ENCODE peak calls at places on chromosomes 6 and 20, in five cellular contexts. F is fibroblast of lung, N is esophagus squamous epithelium, S is NAMALWA, M is A549. K is an unnamed sample.

GRCh38 chr6:124294572-124294971 is 490.9 kb downstream of the NKAIN2 start:
- DNase-seq in N (no peak), M (no peak), F (no peak), S (no peak), K (peak)

GRCh38 chr6:28490191-28490890 is 25.3 kb downstream of the GPX6 start:
- DNase-seq in N (no peak), M (no peak), S (no peak), F (no peak), K (no peak)

GRCh38 chr20:54624701-54625472 is 149.5 kb downstream of the DOK5 start:
- DNase-seq in M (no peak), N (no peak), S (no peak), F (peak), K (peak)

GRCh38 chr6:138161118-138161433 is 663 bp upstream of the ARFGEF3 start:
- DNase-seq in M (no peak), N (no peak), F (no peak), S (no peak), K (no peak)

GRCh38 chr6:551405-551804 is 105.5 kb downstream of the HUS1B start:
- DNase-seq in N (no peak), M (no peak), S (peak), F (peak), K (peak)

GRCh38 chr6:132471787-132472186 is 41.1 kb downstream of the STX7 start:
- DNase-seq in M (no peak), S (no peak), N (no peak), F (no peak), K (no peak)

GRCh38 chr6:31707701-31708100 is 1.0 kb downstream of the LY6G6F start:
- DNase-seq in M (no peak), F (no peak), S (no peak), N (no peak), K (no peak)

GRCh38 chr6:9405825-9406224 is 970.5 kb upstream of the SLC35B3 start:
- DNase-seq in M (no peak), S (no peak), N (no peak), F (no peak), K (no peak)

GRCh38 chr20:63518946-63519764 is 1.4 kb upstream of the PPDPF start:
- DNase-seq in F (no peak), M (no peak), N (no peak), S (no peak), K (no peak)

GRCh38 chr20:8722277-8722928 is 346.5 kb upstream of the PLCB4 start:
- DNase-seq in N (no peak), M (peak), S (peak), F (peak), K (peak)

GRCh38 chr6:162900503-162900902 is 172.7 kb downstream of the PACRG start:
- DNase-seq in N (no peak), M (no peak), S (no peak), F (no peak), K (no peak)

GRCh38 chr20:36149469-36149868 is 5.1 kb upstream of the EPB41L1 start:
- DNase-seq in M (no peak), N (no peak), S (no peak), F (no peak), K (no peak)

GRCh38 chr20:21490105-21490504 is 23.8 kb downstream of the NKX2-2 start:
- DNase-seq in S (no peak), M (no peak), F (peak), N (no peak), K (peak)

GRCh38 chr6:75306074-75306473 is 21.5 kb upstream of the TMEM30A start:
- DNase-seq in S (no peak), N (no peak), F (peak), M (no peak), K (peak)

GRCh38 chr6:1267057-1267732 is 44.7 kb upstream of the FOXQ1 start:
- DNase-seq in S (no peak), M (peak), F (peak), N (no peak), K (no peak)

GRCh38 chr6:150025201-150025917 is at the start of gene RAET1L:
- DNase-seq in M (peak), F (peak), N (no peak), S (no peak), K (peak)

GRCh38 chr6:159978291-159979135 is 9.6 kb downstream of the IGF2R start:
- DNase-seq in N (no peak), S (peak), M (no peak), F (no peak), K (no peak)

GRCh38 chr20:36861875-36862801 is 13.8 kb upstream of the TLDC2 start:
- DNase-seq in N (no peak), F (peak), M (peak), S (no peak), K (peak)

GRCh38 chr20:51532577-51533191 is 9.8 kb downstream of the NFATC2 start:
- DNase-seq in N (no peak), M (no peak), F (peak), S (no peak), K (no peak)

GRCh38 chr20:50460608-50461268 is 49.4 kb upstream of the PTPN1 start:
- DNase-seq in N (no peak), F (peak), S (peak), M (peak), K (peak)

GRCh38 chr20:14536738-14537137 is 199.3 kb upstream of the FLRT3 start:
- DNase-seq in M (no peak), S (no peak), N (no peak), F (no peak), K (no peak)

GRCh38 chr20:60341062-60341461 is 382.8 kb downstream of the CDH26 start:
- DNase-seq in N (no peak), S (no peak), M (no peak), F (no peak), K (no peak)

GRCh38 chr6:80988892-80989291 is 763.6 kb downstream of the TENT5A start:
- DNase-seq in M (no peak), N (no peak), F (no peak), S (no peak), K (no peak)

GRCh38 chr6:66054967-66055366 is 347.9 kb upstream of the EYS start:
- DNase-seq in N (no peak), S (no peak), F (no peak), M (no peak), K (no peak)

GRCh38 chr20:13348301-13349239 is 127.5 kb downstream of the ISM1 start:
- DNase-seq in F (peak), M (no peak), S (no peak), N (no peak), K (peak)

GRCh38 chr6:6283747-6284146 is 36.7 kb downstream of the F13A1 start:
- DNase-seq in N (no peak), S (peak), F (no peak), M (no peak), K (no peak)